ENCODE peak calls at places on chromosomes 16 and 17, in four cellular contexts. O is Kasumi-1, T is H7, I is amniotic stem cell. R is an unnamed sample.

GRCh38 chr16:71360378-71360777 is 1.9 kb downstream of the CALB2 start:
- DNase-seq in T (no peak), O (no peak), I (no peak), R (no peak)

GRCh38 chr16:86806838-86807351 is 228.5 kb downstream of the FOXL1 start:
- DNase-seq in T (peak), O (no peak), I (no peak), R (no peak)

GRCh38 chr17:29076722-29077121 is 33.8 kb downstream of the PIPOX start:
- DNase-seq in I (no peak), T (peak), O (no peak), R (no peak)

GRCh38 chr16:4369006-4369766 is 2.5 kb upstream of the VASN start:
- DNase-seq in T (no peak), I (peak), O (no peak), R (no peak)

GRCh38 chr16:15593235-15593634 is 49.7 kb downstream of the MARF1 start:
- DNase-seq in I (no peak), O (no peak), T (no peak), R (no peak)

GRCh38 chr16:80989801-80990200 is 16.9 kb downstream of the CMC2 start:
- DNase-seq in O (no peak), I (no peak), T (no peak), R (no peak)

GRCh38 chr16:50457423-50457822 is 88.6 kb upstream of the BRD7 start:
- DNase-seq in O (no peak), I (no peak), T (no peak), R (no peak)

GRCh38 chr17:32345953-32346600 is 3.9 kb upstream of the ZNF207 start:
- DNase-seq in I (no peak), O (no peak), T (no peak), R (no peak)

GRCh38 chr16:49556252-49557069 is 182.9 kb downstream of the C16orf78 start:
- DNase-seq in T (peak), O (no peak), I (peak), R (no peak)

GRCh38 chr16:57187508-57187854 is 1.4 kb downstream of the RSPRY1 start:
- DNase-seq in O (peak), T (peak), I (no peak), R (no peak)

GRCh38 chr17:41324180-41325075 is 8.9 kb upstream of the KRTAP17-1 start:
- DNase-seq in I (no peak), O (no peak), T (peak), R (no peak)

GRCh38 chr17:48483471-48484131 is 47.2 kb downstream of the HOXB1 start:
- DNase-seq in O (peak), T (no peak), I (peak), R (no peak)

GRCh38 chr16:53121666-53122065 is 66.9 kb downstream of the CHD9 start:
- DNase-seq in I (no peak), O (no peak), T (no peak), R (no peak)

GRCh38 chr17:43907425-43907981 is at the start of gene MPP2:
- DNase-seq in I (peak), O (peak), T (peak), R (peak)

GRCh38 chr17:45410144-45411091 is 22.3 kb downstream of the ARHGAP27 start:
- DNase-seq in O (peak), I (no peak), T (peak), R (no peak)

GRCh38 chr17:4728124-4728523 is 3.1 kb upstream of the MED11 start:
- DNase-seq in I (no peak), T (no peak), O (no peak), R (no peak)

R was measured in cerebellar nuclear complex.